ENCODE peak calls at places on chromosome 22, in seven cellular contexts. E is choroid plexus epithelial cell; Q is H9; F is CD4-positive, alpha-beta T cell; C is AG04450; L is GM12865; X is CD8-positive, alpha-beta T cell. R is an unnamed sample.

GRCh38 chr22:49303781-49304461 is 523.8 kb downstream of the BRD1 start:
- DNase-seq in E (no peak), Q (peak), F (no peak), C (no peak), L (no peak), X (no peak), R (no peak)

GRCh38 chr22:34800265-34800664 is 265.7 kb upstream of the ISX start:
- DNase-seq in E (peak), Q (no peak), F (no peak), C (no peak), L (no peak), X (no peak), R (no peak)

GRCh38 chr22:36330655-36331305 is 57.0 kb downstream of the MYH9 start:
- DNase-seq in E (peak), Q (no peak), F (no peak), C (no peak), L (peak), X (peak), R (peak)

GRCh38 chr22:50262460-50262911 is 1.0 kb upstream of the MAPK12 start:
- DNase-seq in E (no peak), Q (no peak), F (no peak), C (no peak), L (no peak), X (no peak), R (no peak)

GRCh38 chr22:31748490-31748889 is 1.4 kb downstream of the PRR14L start:
- DNase-seq in E (peak), Q (no peak), F (no peak), C (no peak), L (peak), X (no peak), R (peak)

GRCh38 chr22:39318507-39319283 is 728 bp downstream of the RPL3 start:
- DNase-seq in E (peak), Q (no peak), F (peak), C (no peak), L (no peak), X (peak), R (no peak)

GRCh38 chr22:19109198-19110063 is 12.8 kb downstream of the DGCR2 start:
- DNase-seq in E (peak), Q (no peak), F (peak), C (no peak), L (peak), X (peak), R (no peak)

GRCh38 chr22:46150615-46151423 is 493 bp downstream of the PPARA start:
- DNase-seq in E (no peak), Q (peak), F (peak), C (no peak), L (peak), X (peak), R (no peak)

GRCh38 chr22:37049224-37049623 is 2.3 kb upstream of the KCTD17 start:
- DNase-seq in E (no peak), Q (no peak), F (no peak), C (no peak), L (no peak), X (no peak), R (no peak)

GRCh38 chr22:23037429-23038333 is 32.6 kb upstream of the GNAZ start:
- DNase-seq in E (no peak), Q (no peak), F (no peak), C (no peak), L (no peak), X (no peak), R (no peak)

GRCh38 chr22:27913162-27913741 is 5.8 kb downstream of the PITPNB start:
- DNase-seq in E (peak), Q (no peak), F (no peak), C (no peak), L (no peak), X (no peak), R (no peak)

GRCh38 chr22:48473202-48473601 is 1354.5 kb downstream of the BRD1 start:
- DNase-seq in E (no peak), Q (peak), F (no peak), C (no peak), L (no peak), X (no peak), R (no peak)

GRCh38 chr22:47963660-47964059 is 1201.2 kb downstream of the TBC1D22A start:
- DNase-seq in E (no peak), Q (no peak), F (no peak), C (no peak), L (no peak), X (no peak), R (no peak)

GRCh38 chr22:30296324-30296723 is 7.0 kb upstream of the CASTOR1 start:
- DNase-seq in E (no peak), Q (no peak), F (no peak), C (no peak), L (no peak), X (no peak), R (no peak)

GRCh38 chr22:43183496-43184263 is 3.3 kb downstream of the TTLL12 start:
- DNase-seq in E (peak), Q (no peak), F (no peak), C (no peak), L (no peak), X (no peak), R (no peak)

GRCh38 chr22:31768422-31769059 is 14.7 kb downstream of the DEPDC5 start:
- DNase-seq in E (no peak), Q (no peak), F (no peak), C (no peak), L (no peak), X (no peak), R (no peak)

GRCh38 chr22:32020117-32020516 is 22.9 kb upstream of the SLC5A1 start:
- DNase-seq in E (peak), Q (no peak), F (no peak), C (peak), L (no peak), X (no peak), R (peak)

GRCh38 chr22:48944433-48944755 is 883.3 kb downstream of the BRD1 start:
- DNase-seq in E (no peak), Q (no peak), F (no peak), C (no peak), L (no peak), X (no peak), R (no peak)

GRCh38 chr22:23275751-23276150 is 95.4 kb downstream of the BCR start:
- DNase-seq in E (no peak), Q (no peak), F (no peak), C (no peak), L (no peak), X (no peak), R (no peak)

GRCh38 chr22:33867118-33867863 is 53.0 kb downstream of the LARGE1 start:
- DNase-seq in E (peak), Q (no peak), F (no peak), C (no peak), L (no peak), X (no peak), R (no peak)

GRCh38 chr22:37229805-37230672 is 14.0 kb downstream of the RAC2 start:
- DNase-seq in E (no peak), Q (no peak), F (peak), C (no peak), L (peak), X (peak), R (peak)

GRCh38 chr22:45238431-45239377 is 2.0 kb downstream of the KIAA0930 start:
- DNase-seq in E (no peak), Q (no peak), F (no peak), C (no peak), L (no peak), X (no peak), R (no peak)

GRCh38 chr22:44102856-44103255 is 77.9 kb upstream of the PARVG start:
- DNase-seq in E (no peak), Q (no peak), F (no peak), C (no peak), L (no peak), X (no peak), R (no peak)

GRCh38 chr22:44179196-44179988 is 1.3 kb upstream of the PARVG start:
- DNase-seq in E (no peak), Q (no peak), F (no peak), C (no peak), L (no peak), X (no peak), R (no peak)

GRCh38 chr22:36838119-36839030 is 21.5 kb upstream of the PVALB start:
- DNase-seq in E (no peak), Q (no peak), F (no peak), C (no peak), L (no peak), X (no peak), R (no peak)

GRCh38 chr22:39524753-39525657 is 4.6 kb downstream of the ATF4 start:
- DNase-seq in E (no peak), Q (no peak), F (no peak), C (no peak), L (peak), X (no peak), R (no peak)

GRCh38 chr22:24112188-24112587 is 69.1 kb upstream of the SUSD2 start:
- DNase-seq in E (peak), Q (no peak), F (no peak), C (no peak), L (no peak), X (no peak), R (peak)

GRCh38 chr22:39030705-39031104 is 9.8 kb downstream of the APOBEC3D start:
- DNase-seq in E (no peak), Q (peak), F (no peak), C (no peak), L (no peak), X (no peak), R (no peak)

GRCh38 chr22:30279389-30279788 is 9.9 kb downstream of the CASTOR1 start:
- DNase-seq in E (no peak), Q (no peak), F (no peak), C (no peak), L (no peak), X (no peak), R (no peak)

GRCh38 chr22:37283393-37283937 is 1.2 kb downstream of the CYTH4 start:
- DNase-seq in E (no peak), Q (no peak), F (no peak), C (no peak), L (no peak), X (peak), R (no peak)

GRCh38 chr22:38830026-38830844 is 13.6 kb downstream of the NPTXR start:
- DNase-seq in E (no peak), Q (no peak), F (no peak), C (no peak), L (no peak), X (no peak), R (no peak)

GRCh38 chr22:32557424-32557823 is 82.8 kb downstream of the FBXO7 start:
- DNase-seq in E (no peak), Q (no peak), F (no peak), C (no peak), L (no peak), X (no peak), R (peak)

GRCh38 chr22:46007848-46008261 is 30.9 kb upstream of the WNT7B start:
- DNase-seq in E (peak), Q (no peak), F (no peak), C (peak), L (no peak), X (no peak), R (peak)

GRCh38 chr22:38417252-38418060 is 37.5 kb downstream of the KCNJ4 start:
- DNase-seq in E (no peak), Q (no peak), F (no peak), C (no peak), L (no peak), X (no peak), R (no peak)

GRCh38 chr22:29458551-29458950 is 20.2 kb downstream of the RFPL1 start:
- DNase-seq in E (no peak), Q (no peak), F (no peak), C (no peak), L (no peak), X (no peak), R (no peak)

GRCh38 chr22:41943661-41944209 is 3.2 kb downstream of the CENPM start:
- DNase-seq in E (no peak), Q (no peak), F (no peak), C (no peak), L (peak), X (no peak), R (peak)

GRCh38 chr22:41948142-41948541 is 1.2 kb upstream of the CENPM start:
- DNase-seq in E (no peak), Q (no peak), F (no peak), C (no peak), L (no peak), X (no peak), R (no peak)

GRCh38 chr22:41947181-41948080 is 479 bp upstream of the CENPM start:
- DNase-seq in E (no peak), Q (no peak), F (no peak), C (no peak), L (peak), X (no peak), R (no peak)

GRCh38 chr22:41949297-41949965 is 2.5 kb upstream of the CENPM start:
- DNase-seq in E (no peak), Q (no peak), F (no peak), C (no peak), L (peak), X (no peak), R (no peak)

DNA sequence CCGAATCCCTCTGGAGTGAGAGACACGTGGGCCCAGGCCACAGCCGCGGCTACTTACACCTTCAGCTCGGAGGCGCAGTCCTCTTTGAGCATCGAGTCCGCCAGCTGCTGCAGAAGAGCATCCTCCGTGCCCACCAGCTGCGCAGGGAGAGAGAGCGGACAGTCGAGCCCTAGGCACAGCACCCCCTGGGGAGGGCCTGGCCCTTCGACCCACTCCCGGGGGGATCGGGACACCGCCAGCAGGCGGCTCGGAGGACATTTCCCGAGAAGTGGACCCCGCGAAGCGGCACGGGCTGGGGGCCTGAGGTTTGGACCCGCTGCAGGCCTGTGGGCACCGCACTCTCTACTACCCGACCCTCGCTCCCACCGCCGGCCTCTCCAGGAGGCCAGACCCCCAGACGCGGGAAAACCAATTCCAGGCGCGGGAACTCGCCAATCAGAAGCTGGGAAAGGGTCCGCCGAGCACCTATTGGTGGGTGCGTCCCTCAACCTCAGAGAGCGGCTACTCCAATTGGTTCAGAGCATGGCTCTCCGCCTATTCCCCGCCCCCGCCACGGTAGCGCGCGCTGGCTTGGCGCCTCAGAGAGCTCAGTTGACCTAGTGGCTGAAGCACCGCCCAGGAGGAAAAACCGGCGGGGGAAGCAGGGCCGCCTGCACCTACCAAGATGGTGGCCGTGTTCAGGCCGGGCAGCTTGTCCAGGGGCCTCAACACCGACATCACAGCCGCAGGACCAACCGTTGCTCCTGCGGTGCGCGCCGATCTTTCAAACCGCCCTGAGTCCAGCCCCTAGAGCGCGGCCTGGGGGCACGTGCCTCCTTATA is at the start of gene CENPM:
- DNase-seq in E (peak), Q (peak), F (peak), C (peak), L (peak), X (peak), R (peak)
- TF ChIP-seq CTCF in E (peak), Q (peak), F (peak), C (peak), L (no peak), X (no peak), R (peak)

DNA sequence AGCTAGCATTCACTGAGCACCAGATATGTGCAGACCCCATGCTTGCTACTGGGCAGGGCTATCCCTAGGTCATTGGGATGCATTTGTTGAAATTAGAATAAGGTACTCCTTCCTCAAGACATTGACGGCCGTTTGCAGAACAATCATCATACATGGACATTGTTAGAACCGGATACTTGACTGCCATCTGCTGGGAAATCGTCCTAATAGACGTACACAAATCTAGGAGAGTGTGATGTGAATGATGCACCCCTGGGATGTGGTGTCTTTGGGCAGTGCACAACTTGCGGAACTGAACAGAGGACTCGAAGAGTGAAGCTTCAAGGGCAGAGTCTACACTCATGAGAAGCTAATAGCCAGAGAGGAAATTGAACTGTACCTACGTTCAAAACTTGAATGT is 35.9 kb downstream of the MYO18B start:
- DNase-seq in E (peak), Q (no peak), F (no peak), C (no peak), L (peak), X (no peak), R (peak)
- TF ChIP-seq CTCF in E (peak), Q (peak), F (no peak), C (peak), L (no peak), X (no peak), R (peak)

GRCh38 chr22:20156042-20156389 is 5.2 kb upstream of the CCDC188 start:
- DNase-seq in E (no peak), Q (no peak), F (no peak), C (no peak), L (no peak), X (no peak), R (no peak)

GRCh38 chr22:20155330-20156041 is 4.6 kb upstream of the CCDC188 start:
- DNase-seq in E (peak), Q (no peak), F (no peak), C (no peak), L (peak), X (no peak), R (no peak)

GRCh38 chr22:20154602-20155183 is 3.8 kb upstream of the CCDC188 start:
- DNase-seq in E (no peak), Q (no peak), F (no peak), C (no peak), L (no peak), X (no peak), R (no peak)

GRCh38 chr22:20152464-20152890 is 1.6 kb upstream of the CCDC188 start:
- DNase-seq in E (no peak), Q (no peak), F (no peak), C (no peak), L (no peak), X (no peak), R (no peak)

GRCh38 chr22:20153945-20154344 is 3.1 kb upstream of the CCDC188 start:
- DNase-seq in E (peak), Q (peak), F (no peak), C (no peak), L (no peak), X (no peak), R (no peak)
- TF ChIP-seq CTCF in E (peak), Q (peak), F (no peak), C (no peak), L (no peak), X (no peak), R (no peak)

GRCh38 chr22:17749605-17750395 is 24.5 kb downstream of the BID start:
- DNase-seq in E (no peak), Q (no peak), F (no peak), C (no peak), L (no peak), X (no peak), R (no peak)

GRCh38 chr22:17746916-17747315 is 27.4 kb downstream of the BID start:
- DNase-seq in E (no peak), Q (no peak), F (no peak), C (no peak), L (no peak), X (no peak), R (no peak)

GRCh38 chr22:17744430-17744829 is 29.8 kb downstream of the BID start:
- DNase-seq in E (no peak), Q (no peak), F (no peak), C (no peak), L (no peak), X (no peak), R (no peak)

GRCh38 chr22:17751596-17751995 is 22.7 kb downstream of the BID start:
- DNase-seq in E (no peak), Q (no peak), F (no peak), C (no peak), L (no peak), X (no peak), R (no peak)

DNA sequence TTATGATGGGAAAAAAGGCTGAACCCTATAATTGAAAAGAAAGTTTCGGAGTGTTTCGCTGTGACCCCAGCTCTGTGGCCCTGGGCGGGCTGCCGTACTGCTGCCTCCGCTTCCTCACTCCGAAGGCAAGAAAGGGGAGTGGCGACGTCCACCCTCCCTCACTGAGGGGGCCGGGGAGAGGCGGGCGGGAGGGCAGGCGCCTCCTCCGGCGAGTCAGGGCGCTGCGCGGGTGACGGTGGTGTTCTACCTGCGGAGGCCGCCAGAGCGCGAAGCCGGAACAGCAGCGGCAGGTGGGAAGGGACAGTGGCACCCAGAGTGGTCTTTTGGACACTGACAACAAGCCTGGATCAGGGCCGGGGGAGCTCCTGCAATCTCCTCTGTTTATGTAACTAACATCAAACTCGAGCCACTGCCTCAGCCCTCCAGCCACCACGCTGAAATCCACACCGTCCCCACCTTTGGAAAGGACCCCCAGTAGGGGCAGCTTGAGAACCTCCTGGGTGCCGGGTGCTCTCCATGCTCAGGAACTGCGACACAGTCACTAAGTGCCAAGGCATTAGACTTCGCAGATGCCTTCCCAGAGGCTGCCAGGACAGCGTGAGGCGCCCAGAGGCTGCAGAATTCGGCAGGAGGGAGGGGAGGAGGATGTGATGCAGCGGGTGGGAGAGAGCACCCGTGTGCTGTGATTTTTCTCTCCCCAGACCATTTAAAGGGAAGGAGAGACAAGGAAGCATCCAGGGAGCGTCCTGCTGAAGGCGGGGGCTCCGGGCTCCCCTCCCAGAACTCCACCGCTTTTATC is 25.5 kb downstream of the BID start:
- DNase-seq in E (no peak), Q (peak), F (no peak), C (no peak), L (no peak), X (no peak), R (no peak)
- TF ChIP-seq CTCF in E (peak), Q (peak), F (no peak), C (no peak), L (no peak), X (no peak), R (no peak)